ENCODE peak calls at places on chromosomes 3 and 15, in five cellular contexts. One of them, this sample, is unnamed.

GRCh38 chr3:60445416-60445815 is 805.8 kb downstream of the FHIT start:
- DNase-seq in body of pancreas: no peak
- DNase-seq in breast epithelium: no peak
- DNase-seq in IMR-90: no peak
- DNase-seq in ovary: no peak
- DNase-seq in this sample: no peak

GRCh38 chr3:126111566-126112475 is 27.9 kb upstream of the SLC41A3 start:
- DNase-seq in body of pancreas: no peak
- DNase-seq in breast epithelium: peak; percentile 42
- DNase-seq in IMR-90: no peak
- DNase-seq in ovary: peak; percentile 27
- DNase-seq in this sample: peak; percentile 8

GRCh38 chr3:2819571-2819970 is 290.6 kb downstream of the IL5RA start:
- DNase-seq in body of pancreas: no peak
- DNase-seq in breast epithelium: no peak
- DNase-seq in IMR-90: no peak
- DNase-seq in ovary: no peak
- DNase-seq in this sample: no peak

GRCh38 chr15:81768773-81769172 is 277.0 kb downstream of the MEX3B start:
- DNase-seq in body of pancreas: no peak
- DNase-seq in breast epithelium: no peak
- DNase-seq in IMR-90: no peak
- DNase-seq in ovary: no peak
- DNase-seq in this sample: no peak

GRCh38 chr15:55379095-55379494 is 29.1 kb downstream of the CCPG1 start:
- DNase-seq in body of pancreas: no peak
- DNase-seq in breast epithelium: no peak
- DNase-seq in IMR-90: no peak
- DNase-seq in ovary: no peak
- DNase-seq in this sample: no peak

GRCh38 chr15:31013863-31014607 is 22.6 kb upstream of the MTMR10 start:
- DNase-seq in body of pancreas: no peak
- DNase-seq in breast epithelium: no peak
- DNase-seq in IMR-90: no peak
- DNase-seq in ovary: no peak
- DNase-seq in this sample: no peak

GRCh38 chr3:38121832-38122461 is 15.0 kb downstream of the ACAA1 start:
- DNase-seq in body of pancreas: peak; percentile 10
- DNase-seq in breast epithelium: no peak
- DNase-seq in IMR-90: no peak
- DNase-seq in ovary: no peak
- DNase-seq in this sample: no peak

GRCh38 chr3:183653209-183654064 is 18.0 kb downstream of the KLHL24 start:
- DNase-seq in body of pancreas: no peak
- DNase-seq in breast epithelium: no peak
- DNase-seq in IMR-90: no peak
- DNase-seq in ovary: no peak
- DNase-seq in this sample: no peak

GRCh38 chr3:197891-198491 is 1.4 kb downstream of the CHL1 start:
- DNase-seq in body of pancreas: no peak
- DNase-seq in breast epithelium: peak; percentile 51
- DNase-seq in IMR-90: no peak
- DNase-seq in ovary: peak; percentile 76
- DNase-seq in this sample: no peak

GRCh38 chr3:12904951-12905315 is 63.6 kb upstream of the RPL32 start:
- DNase-seq in body of pancreas: no peak
- DNase-seq in breast epithelium: no peak
- DNase-seq in IMR-90: no peak
- DNase-seq in ovary: no peak
- DNase-seq in this sample: no peak

GRCh38 chr3:58835075-58835474 is 168.5 kb upstream of the FAM3D start:
- DNase-seq in body of pancreas: no peak
- DNase-seq in breast epithelium: no peak
- DNase-seq in IMR-90: peak; percentile 38
- DNase-seq in ovary: no peak
- DNase-seq in this sample: no peak

GRCh38 chr3:142958707-142959106 is 4.8 kb downstream of the PAQR9 start:
- DNase-seq in body of pancreas: no peak
- DNase-seq in breast epithelium: no peak
- DNase-seq in IMR-90: peak; percentile 49
- DNase-seq in ovary: no peak
- DNase-seq in this sample: no peak

GRCh38 chr15:61681038-61681418 is 379.2 kb downstream of the VPS13C start:
- DNase-seq in body of pancreas: no peak
- DNase-seq in breast epithelium: no peak
- DNase-seq in IMR-90: no peak
- DNase-seq in ovary: no peak
- DNase-seq in this sample: no peak

GRCh38 chr3:9347887-9348286 is 15.0 kb upstream of the THUMPD3 start:
- DNase-seq in body of pancreas: no peak
- DNase-seq in breast epithelium: no peak
- DNase-seq in IMR-90: peak; percentile 77
- DNase-seq in ovary: no peak
- DNase-seq in this sample: no peak

GRCh38 chr15:78618490-78618934 is 2.3 kb downstream of the CHRNA3 start:
- DNase-seq in body of pancreas: peak; percentile 86
- DNase-seq in breast epithelium: peak; percentile 84
- DNase-seq in IMR-90: peak; percentile 81
- DNase-seq in ovary: peak; percentile 83
- DNase-seq in this sample: peak; percentile 71

GRCh38 chr3:197305854-197306253 is 7.4 kb upstream of the DLG1 start:
- DNase-seq in body of pancreas: no peak
- DNase-seq in breast epithelium: no peak
- DNase-seq in IMR-90: peak; percentile 93
- DNase-seq in ovary: no peak
- DNase-seq in this sample: no peak

GRCh38 chr15:78018968-78019644 is 58.4 kb downstream of the TBC1D2B start:
- DNase-seq in body of pancreas: no peak
- DNase-seq in breast epithelium: no peak
- DNase-seq in IMR-90: no peak
- DNase-seq in ovary: no peak
- DNase-seq in this sample: no peak

GRCh38 chr15:51647128-51647562 is 24.6 kb upstream of the DMXL2 start:
- DNase-seq in body of pancreas: peak; percentile 21
- DNase-seq in breast epithelium: no peak
- DNase-seq in IMR-90: peak; percentile 43
- DNase-seq in ovary: no peak
- DNase-seq in this sample: peak; percentile 38

GRCh38 chr15:31272558-31273257 is 53.9 kb upstream of the KLF13 start:
- DNase-seq in body of pancreas: no peak
- DNase-seq in breast epithelium: peak; percentile 46
- DNase-seq in IMR-90: no peak
- DNase-seq in ovary: peak; percentile 29
- DNase-seq in this sample: peak; percentile 6

GRCh38 chr3:183829466-183829865 is 4.1 kb upstream of the MAP6D1 start:
- DNase-seq in body of pancreas: no peak
- DNase-seq in breast epithelium: no peak
- DNase-seq in IMR-90: no peak
- DNase-seq in ovary: no peak
- DNase-seq in this sample: no peak

GRCh38 chr3:185042357-185042756 is 110.5 kb downstream of the C3orf70 start:
- DNase-seq in body of pancreas: no peak
- DNase-seq in breast epithelium: no peak
- DNase-seq in IMR-90: no peak
- DNase-seq in ovary: no peak
- DNase-seq in this sample: no peak

GRCh38 chr3:46110701-46111493 is 83.6 kb upstream of the XCR1 start:
- DNase-seq in body of pancreas: peak; percentile 47
- DNase-seq in breast epithelium: no peak
- DNase-seq in IMR-90: peak; percentile 65
- DNase-seq in ovary: no peak
- DNase-seq in this sample: no peak

GRCh38 chr3:32384938-32385337 is 6.7 kb upstream of the CMTM7 start:
- DNase-seq in body of pancreas: no peak
- DNase-seq in breast epithelium: no peak
- DNase-seq in IMR-90: peak; percentile 4
- DNase-seq in ovary: no peak
- DNase-seq in this sample: no peak

GRCh38 chr15:61080209-61081027 is 148.7 kb downstream of the RORA start:
- DNase-seq in body of pancreas: no peak
- DNase-seq in breast epithelium: no peak
- DNase-seq in IMR-90: no peak
- DNase-seq in ovary: no peak
- DNase-seq in this sample: peak; percentile 62

GRCh38 chr3:64022451-64023186 is 675 bp downstream of the PSMD6 start:
- DNase-seq in body of pancreas: peak; percentile 55
- DNase-seq in breast epithelium: no peak
- DNase-seq in IMR-90: no peak
- DNase-seq in ovary: no peak
- DNase-seq in this sample: no peak

GRCh38 chr3:183937601-183938286 is 53.1 kb upstream of the PARL start:
- DNase-seq in body of pancreas: no peak
- DNase-seq in breast epithelium: no peak
- DNase-seq in IMR-90: no peak
- DNase-seq in ovary: no peak
- DNase-seq in this sample: no peak

GRCh38 chr3:43161684-43162512 is 56.0 kb upstream of the POMGNT2 start:
- DNase-seq in body of pancreas: no peak
- DNase-seq in breast epithelium: no peak
- DNase-seq in IMR-90: peak; percentile 78
- DNase-seq in ovary: no peak
- DNase-seq in this sample: no peak

GRCh38 chr3:99418209-99418635 is 220.2 kb upstream of the COL8A1 start:
- DNase-seq in body of pancreas: no peak
- DNase-seq in breast epithelium: no peak
- DNase-seq in IMR-90: no peak
- DNase-seq in ovary: no peak
- DNase-seq in this sample: no peak

GRCh38 chr3:99413504-99413903 is 224.9 kb upstream of the COL8A1 start:
- DNase-seq in body of pancreas: no peak
- DNase-seq in breast epithelium: no peak
- DNase-seq in IMR-90: peak; percentile 76
- DNase-seq in ovary: no peak
- DNase-seq in this sample: no peak

GRCh38 chr3:99419111-99419510 is 219.3 kb upstream of the COL8A1 start:
- DNase-seq in body of pancreas: no peak
- DNase-seq in breast epithelium: no peak
- DNase-seq in IMR-90: no peak
- DNase-seq in ovary: no peak
- DNase-seq in this sample: no peak

GRCh38 chr3:99418709-99419108 is 219.7 kb upstream of the COL8A1 start:
- DNase-seq in body of pancreas: no peak
- DNase-seq in breast epithelium: no peak
- DNase-seq in IMR-90: no peak
- DNase-seq in ovary: no peak
- DNase-seq in this sample: no peak
- H3K4me1 ChIP-seq in body of pancreas: no peaks in the 10 kb centered on the region
- H3K4me1 ChIP-seq in breast epithelium: no peaks in the 10 kb centered on the region
- H3K4me1 ChIP-seq in IMR-90: peaks cover 5% of the 10 kb centered on the region
- H3K4me1 ChIP-seq in ovary: no peaks in the 10 kb centered on the region
- H3K4me1 ChIP-seq in this sample: no peaks in the 10 kb centered on the region

DNA sequence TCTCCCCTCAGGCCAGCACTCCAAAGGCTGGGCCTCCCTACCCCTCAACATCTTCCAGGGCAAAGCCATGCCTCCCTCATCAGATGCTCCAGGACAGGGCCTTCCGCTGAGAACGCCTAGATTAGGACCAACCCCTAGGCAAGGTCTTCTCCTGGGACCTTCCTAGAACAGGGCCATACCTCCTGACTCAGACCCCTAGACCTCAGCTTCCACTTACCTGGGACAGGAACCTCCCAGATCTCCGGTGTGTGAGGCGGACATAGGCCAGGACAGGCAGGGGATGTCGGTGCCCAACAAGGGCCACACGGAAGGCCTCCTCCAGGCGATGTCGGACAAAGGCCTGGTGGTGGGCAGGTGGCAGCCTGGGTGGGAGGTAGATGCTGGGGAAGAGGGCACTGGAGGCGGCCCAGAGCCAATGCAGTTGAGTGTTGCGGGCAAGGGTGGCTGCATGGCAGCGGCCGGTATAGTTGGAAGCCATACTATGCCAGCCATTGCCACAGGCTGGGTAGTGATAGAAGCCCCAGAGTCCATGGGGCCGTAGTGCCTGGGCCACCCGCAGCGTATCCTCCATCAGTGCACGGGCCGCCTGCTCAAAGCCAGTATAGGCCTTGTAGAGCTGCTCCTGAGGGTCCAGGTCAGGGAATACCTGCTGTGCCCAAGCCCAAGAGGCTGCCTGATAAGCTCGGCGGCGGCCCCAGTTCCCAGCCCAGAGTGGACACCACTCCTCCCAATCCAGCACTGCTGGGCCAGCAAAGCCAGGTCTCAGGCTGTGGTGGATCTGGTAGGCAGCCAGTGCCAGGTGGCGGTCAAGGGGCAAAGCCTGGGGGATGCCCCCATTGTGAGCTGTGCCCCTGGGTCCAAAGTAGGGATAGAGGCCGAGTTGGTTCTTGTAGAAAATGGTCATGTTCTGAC is 2.5 kb upstream of the IFRD2 start:
- DNase-seq in body of pancreas: no peak
- DNase-seq in breast epithelium: no peak
- DNase-seq in IMR-90: no peak
- DNase-seq in ovary: no peak
- DNase-seq in this sample: no peak
- TF ChIP-seq POLR2A in body of pancreas: no peak
- TF ChIP-seq POLR2A in breast epithelium: no peak
- TF ChIP-seq POLR2A in IMR-90: no peak
- TF ChIP-seq POLR2A in ovary: no peak
- TF ChIP-seq POLR2A in this sample: no peak

GRCh38 chr3:133937061-133937686 is 41.5 kb upstream of the RAB6B start:
- DNase-seq in body of pancreas: no peak
- DNase-seq in breast epithelium: no peak
- DNase-seq in IMR-90: no peak
- DNase-seq in ovary: peak; percentile 25
- DNase-seq in this sample: no peak

GRCh38 chr3:133937756-133938601 is 42.3 kb upstream of the RAB6B start:
- DNase-seq in body of pancreas: no peak
- DNase-seq in breast epithelium: no peak
- DNase-seq in IMR-90: peak; percentile 70
- DNase-seq in ovary: peak; percentile 37
- DNase-seq in this sample: no peak

GRCh38 chr3:133939496-133939835 is 43.8 kb upstream of the RAB6B start:
- DNase-seq in body of pancreas: no peak
- DNase-seq in breast epithelium: no peak
- DNase-seq in IMR-90: no peak
- DNase-seq in ovary: peak; percentile 22
- DNase-seq in this sample: no peak

GRCh38 chr3:133940536-133940935 is 44.9 kb upstream of the RAB6B start:
- DNase-seq in body of pancreas: no peak
- DNase-seq in breast epithelium: no peak
- DNase-seq in IMR-90: no peak
- DNase-seq in ovary: no peak
- DNase-seq in this sample: no peak

GRCh38 chr3:133938770-133939495 is 43.3 kb upstream of the RAB6B start:
- DNase-seq in body of pancreas: no peak
- DNase-seq in breast epithelium: no peak
- DNase-seq in IMR-90: peak; percentile 23
- DNase-seq in ovary: no peak
- DNase-seq in this sample: no peak
- TF ChIP-seq CTCF in body of pancreas: no peak
- TF ChIP-seq CTCF in breast epithelium: no peak
- TF ChIP-seq CTCF in IMR-90: no peak
- TF ChIP-seq CTCF in ovary: no peak
- TF ChIP-seq CTCF in this sample: no peak

DNA sequence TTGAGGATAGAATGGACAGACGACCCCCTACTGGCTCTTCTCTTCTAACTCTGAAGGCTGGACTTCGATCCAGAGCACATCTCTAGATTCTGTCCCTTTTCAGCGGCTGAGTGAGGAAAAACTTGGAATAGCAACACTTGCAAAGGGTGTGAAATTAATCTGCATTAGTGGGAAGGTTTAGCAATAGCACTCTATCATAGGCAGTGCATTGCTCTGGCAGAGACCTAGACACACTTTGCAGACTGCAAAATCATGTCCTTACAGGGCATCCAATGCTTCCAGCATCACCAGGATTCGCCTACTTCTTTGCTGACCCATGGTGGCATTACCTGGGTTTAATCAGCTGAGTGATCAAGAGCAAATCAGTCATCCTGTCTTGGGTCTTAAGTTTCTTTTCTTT is 43.1 kb downstream of the DAPK2 start:
- DNase-seq in body of pancreas: no peak
- DNase-seq in breast epithelium: no peak
- DNase-seq in IMR-90: no peak
- DNase-seq in ovary: no peak
- DNase-seq in this sample: no peak
- H3K4me1 ChIP-seq in body of pancreas: peaks cover 38% of the 10 kb centered on the region
- H3K4me1 ChIP-seq in breast epithelium: peaks cover 6% of the 10 kb centered on the region
- H3K4me1 ChIP-seq in IMR-90: peaks cover 5% of the 10 kb centered on the region
- H3K4me1 ChIP-seq in ovary: peaks cover 8% of the 10 kb centered on the region
- H3K4me1 ChIP-seq in this sample: peaks cover 91% of the 10 kb centered on the region

This sample was measured in gastrocnemius medialis.